ENCODE peak calls at places on chromosomes 2 and 18, in ten cellular contexts. M is posterior vena cava; N is activated CD4-positive, alpha-beta T cell treated with anti-CD3 and anti-CD28 coated beads, Interleukin-2, amount 50 U/mL, for 48 hours; Y is kidney glomerular epithelial cell; E is thoracic aorta; J is H9; T is iris pigment epithelial cell; S is frontal cortex; Z is uterus; D is GM12891. Q is an unnamed sample.
A peak's percentile ranks its signal among the peaks of the same experiment; 100 is the strongest.

GRCh38 chr2:126781206-126781605 is 117.5 kb upstream of the TEX51 start:
- DNase-seq in M (peak; percentile 44), N (no peak), Y (no peak), E (no peak), J (no peak), T (no peak), S (no peak), Z (no peak), D (no peak), Q (no peak)

GRCh38 chr2:219219113-219219696 is 447 bp upstream of the ABCB6 start:
- DNase-seq in M (no peak), N (no peak), Y (no peak), E (no peak), J (peak; percentile 78), T (no peak), S (no peak), Z (no peak), D (no peak), Q (no peak)

GRCh38 chr2:29844713-29845320 is 76.6 kb downstream of the ALK start:
- DNase-seq in M (no peak), N (no peak), Y (no peak), E (no peak), J (no peak), T (no peak), S (no peak), Z (no peak), D (no peak), Q (no peak)

GRCh38 chr2:152678808-152679207 is 38.5 kb downstream of the PRPF40A start:
- DNase-seq in M (no peak), N (no peak), Y (no peak), E (no peak), J (no peak), T (no peak), S (no peak), Z (no peak), D (no peak), Q (no peak)

GRCh38 chr2:201798252-201798918 is 8.0 kb upstream of the CDK15 start:
- DNase-seq in M (no peak), N (no peak), Y (peak; percentile 98), E (no peak), J (no peak), T (peak; percentile 85), S (no peak), Z (no peak), D (no peak), Q (no peak)

GRCh38 chr18:49778826-49779465 is 34.4 kb downstream of the ACAA2 start:
- DNase-seq in M (no peak), N (no peak), Y (no peak), E (no peak), J (no peak), T (peak; percentile 77), S (no peak), Z (no peak), D (no peak), Q (peak; percentile 63)

GRCh38 chr2:207423886-207424285 is 105.9 kb upstream of the CREB1 start:
- DNase-seq in M (no peak), N (peak; percentile 36), Y (peak; percentile 77), E (no peak), J (no peak), T (peak; percentile 100), S (no peak), Z (no peak), D (peak; percentile 21), Q (no peak)

GRCh38 chr2:15355386-15355785 is 205.7 kb downstream of the NBAS start:
- DNase-seq in M (no peak), N (no peak), Y (no peak), E (no peak), J (no peak), T (no peak), S (no peak), Z (no peak), D (no peak), Q (no peak)

GRCh38 chr2:99545066-99545465 is 55.2 kb upstream of the REV1 start:
- DNase-seq in M (no peak), N (no peak), Y (peak; percentile 71), E (no peak), J (no peak), T (peak; percentile 36), S (no peak), Z (no peak), D (no peak), Q (no peak)

GRCh38 chr2:9030190-9030589 is 26.7 kb upstream of the MBOAT2 start:
- DNase-seq in M (no peak), N (no peak), Y (no peak), E (no peak), J (no peak), T (no peak), S (no peak), Z (no peak), D (no peak), Q (no peak)

GRCh38 chr2:10061221-10061925 is 18.0 kb downstream of the KLF11 start:
- DNase-seq in M (peak; percentile 64), N (no peak), Y (no peak), E (no peak), J (no peak), T (no peak), S (no peak), Z (no peak), D (no peak), Q (no peak)

GRCh38 chr18:49673281-49673680 is 111.4 kb downstream of the LIPG start:
- DNase-seq in M (no peak), N (no peak), Y (no peak), E (no peak), J (no peak), T (no peak), S (no peak), Z (no peak), D (no peak), Q (no peak)

GRCh38 chr2:62201307-62201706 is 5.4 kb downstream of the B3GNT2 start:
- DNase-seq in M (no peak), N (no peak), Y (no peak), E (no peak), J (no peak), T (peak; percentile 74), S (no peak), Z (no peak), D (no peak), Q (no peak)

GRCh38 chr18:37270046-37270665 is 295.4 kb downstream of the CELF4 start:
- DNase-seq in M (no peak), N (peak; percentile 23), Y (peak; percentile 23), E (no peak), J (no peak), T (peak; percentile 42), S (no peak), Z (no peak), D (no peak), Q (no peak)

GRCh38 chr2:203097735-203098134 is 83.1 kb downstream of the NBEAL1 start:
- DNase-seq in M (no peak), N (no peak), Y (no peak), E (no peak), J (no peak), T (peak; percentile 9), S (no peak), Z (no peak), D (no peak), Q (no peak)

GRCh38 chr2:110104025-110104771 is 11.4 kb downstream of the MALL start:
- DNase-seq in M (no peak), N (no peak), Y (peak; percentile 99), E (no peak), J (no peak), T (peak; percentile 32), S (no peak), Z (no peak), D (no peak), Q (no peak)

GRCh38 chr2:14626873-14627272 is 5.6 kb upstream of the LRATD1 start:
- DNase-seq in M (no peak), N (no peak), Y (no peak), E (no peak), J (no peak), T (no peak), S (no peak), Z (no peak), D (no peak), Q (no peak)

GRCh38 chr2:5464657-5465056 is 227.5 kb upstream of the SOX11 start:
- DNase-seq in M (no peak), N (no peak), Y (no peak), E (no peak), J (no peak), T (no peak), S (no peak), Z (no peak), D (no peak), Q (no peak)

GRCh38 chr2:126634273-126634861 is 21.6 kb upstream of the GYPC start:
- DNase-seq in M (no peak), N (peak; percentile 26), Y (peak; percentile 10), E (no peak), J (peak; percentile 40), T (peak; percentile 23), S (no peak), Z (no peak), D (no peak), Q (no peak)

GRCh38 chr2:41836944-41837343 is 210.9 kb upstream of the PKDCC start:
- DNase-seq in M (no peak), N (no peak), Y (peak; percentile 3), E (no peak), J (peak; percentile 54), T (peak; percentile 43), S (no peak), Z (no peak), D (peak; percentile 4), Q (no peak)

GRCh38 chr2:26772064-26773001 is 8.2 kb downstream of the SLC35F6 start:
- DNase-seq in M (peak; percentile 97), N (no peak), Y (peak; percentile 43), E (peak; percentile 70), J (no peak), T (peak; percentile 66), S (peak; percentile 44), Z (peak; percentile 95), D (no peak), Q (peak; percentile 99)

GRCh38 chr2:54122939-54123338 is 7.5 kb downstream of the ACYP2 start:
- DNase-seq in M (no peak), N (no peak), Y (peak; percentile 80), E (no peak), J (no peak), T (peak; percentile 61), S (no peak), Z (no peak), D (no peak), Q (no peak)

GRCh38 chr18:31291688-31292087 is 26.3 kb upstream of the DSG1 start:
- DNase-seq in M (no peak), N (no peak), Y (no peak), E (no peak), J (no peak), T (no peak), S (no peak), Z (no peak), D (no peak), Q (no peak)

GRCh38 chr18:40868110-40868858 is 1086.8 kb upstream of the PIK3C3 start:
- DNase-seq in M (no peak), N (no peak), Y (peak; percentile 81), E (no peak), J (no peak), T (peak; percentile 95), S (no peak), Z (no peak), D (no peak), Q (no peak)

GRCh38 chr2:197838036-197838435 is 33.6 kb downstream of the PLCL1 start:
- DNase-seq in M (no peak), N (no peak), Y (peak; percentile 22), E (no peak), J (no peak), T (no peak), S (no peak), Z (no peak), D (peak; percentile 17), Q (no peak)

GRCh38 chr2:162123806-162124758 is 28.0 kb downstream of the GCG start:
- DNase-seq in M (no peak), N (no peak), Y (peak; percentile 37), E (no peak), J (no peak), T (peak; percentile 51), S (peak; percentile 13), Z (no peak), D (no peak), Q (no peak)

GRCh38 chr2:32262105-32262504 is 2.6 kb downstream of the NLRC4 start:
- DNase-seq in M (no peak), N (no peak), Y (no peak), E (no peak), J (no peak), T (no peak), S (no peak), Z (no peak), D (no peak), Q (peak; percentile 23)

GRCh38 chr2:16125614-16126125 is 185.3 kb downstream of the MYCN start:
- DNase-seq in M (no peak), N (no peak), Y (no peak), E (no peak), J (no peak), T (no peak), S (no peak), Z (no peak), D (no peak), Q (no peak)

Q was measured in lower leg skin.